ENCODE peak calls at places on chromosome 14, in eight cellular contexts. One of them, this sample, is unnamed.

GRCh38 chr14:54686219-54686870 is 119.4 kb downstream of the SAMD4A start:
- DNase-seq in COR-L47: no peak
- DNase-seq in IMR-90: peak; percentile 91
- DNase-seq in activated naive CD8-positive, alpha-beta T cell treated with anti-CD3 and anti-CD28 coated beads for 36 hours: no peak
- DNase-seq in KBM-7: no peak
- DNase-seq in iris pigment epithelial cell: peak; percentile 83
- DNase-seq in ACHN: no peak
- DNase-seq in fibroblast of lung: peak; percentile 95
- DNase-seq in this sample: peak; percentile 79

GRCh38 chr14:99649219-99649618 is 4.3 kb downstream of the HHIPL1 start:
- DNase-seq in COR-L47: no peak
- DNase-seq in IMR-90: peak; percentile 62
- DNase-seq in activated naive CD8-positive, alpha-beta T cell treated with anti-CD3 and anti-CD28 coated beads for 36 hours: no peak
- DNase-seq in KBM-7: no peak
- DNase-seq in iris pigment epithelial cell: peak; percentile 76
- DNase-seq in ACHN: no peak
- DNase-seq in fibroblast of lung: peak; percentile 88
- DNase-seq in this sample: peak; percentile 46

GRCh38 chr14:71245659-71246361 is 338.6 kb downstream of the PCNX1 start:
- DNase-seq in COR-L47: no peak
- DNase-seq in IMR-90: no peak
- DNase-seq in activated naive CD8-positive, alpha-beta T cell treated with anti-CD3 and anti-CD28 coated beads for 36 hours: no peak
- DNase-seq in KBM-7: no peak
- DNase-seq in iris pigment epithelial cell: no peak
- DNase-seq in ACHN: no peak
- DNase-seq in fibroblast of lung: no peak
- DNase-seq in this sample: no peak

GRCh38 chr14:54369343-54369742 is 27.5 kb upstream of the CDKN3 start:
- DNase-seq in COR-L47: no peak
- DNase-seq in IMR-90: no peak
- DNase-seq in activated naive CD8-positive, alpha-beta T cell treated with anti-CD3 and anti-CD28 coated beads for 36 hours: no peak
- DNase-seq in KBM-7: no peak
- DNase-seq in iris pigment epithelial cell: no peak
- DNase-seq in ACHN: peak; percentile 6
- DNase-seq in fibroblast of lung: no peak
- DNase-seq in this sample: no peak

GRCh38 chr14:74915826-74916225 is 7.2 kb downstream of the RPS6KL1 start:
- DNase-seq in COR-L47: no peak
- DNase-seq in IMR-90: no peak
- DNase-seq in activated naive CD8-positive, alpha-beta T cell treated with anti-CD3 and anti-CD28 coated beads for 36 hours: no peak
- DNase-seq in KBM-7: no peak
- DNase-seq in iris pigment epithelial cell: no peak
- DNase-seq in ACHN: no peak
- DNase-seq in fibroblast of lung: no peak
- DNase-seq in this sample: no peak

GRCh38 chr14:91885113-91885712 is 17.9 kb upstream of the TC2N start:
- DNase-seq in COR-L47: no peak
- DNase-seq in IMR-90: no peak
- DNase-seq in activated naive CD8-positive, alpha-beta T cell treated with anti-CD3 and anti-CD28 coated beads for 36 hours: no peak
- DNase-seq in KBM-7: no peak
- DNase-seq in iris pigment epithelial cell: no peak
- DNase-seq in ACHN: no peak
- DNase-seq in fibroblast of lung: peak; percentile 50
- DNase-seq in this sample: no peak

GRCh38 chr14:39102265-39102968 is 618 bp downstream of the SEC23A start:
- DNase-seq in COR-L47: no peak
- DNase-seq in IMR-90: peak; percentile 44
- DNase-seq in activated naive CD8-positive, alpha-beta T cell treated with anti-CD3 and anti-CD28 coated beads for 36 hours: no peak
- DNase-seq in KBM-7: peak; percentile 30
- DNase-seq in iris pigment epithelial cell: peak; percentile 47
- DNase-seq in ACHN: peak; percentile 59
- DNase-seq in fibroblast of lung: peak; percentile 47
- DNase-seq in this sample: peak; percentile 47

GRCh38 chr14:39050389-39050788 is 52.6 kb downstream of the SEC23A start:
- DNase-seq in COR-L47: no peak
- DNase-seq in IMR-90: peak; percentile 85
- DNase-seq in activated naive CD8-positive, alpha-beta T cell treated with anti-CD3 and anti-CD28 coated beads for 36 hours: no peak
- DNase-seq in KBM-7: no peak
- DNase-seq in iris pigment epithelial cell: peak; percentile 96
- DNase-seq in ACHN: no peak
- DNase-seq in fibroblast of lung: peak; percentile 85
- DNase-seq in this sample: peak; percentile 86

GRCh38 chr14:92704036-92704804 is 44.2 kb downstream of the LGMN start:
- DNase-seq in COR-L47: no peak
- DNase-seq in IMR-90: no peak
- DNase-seq in activated naive CD8-positive, alpha-beta T cell treated with anti-CD3 and anti-CD28 coated beads for 36 hours: no peak
- DNase-seq in KBM-7: peak; percentile 72
- DNase-seq in iris pigment epithelial cell: no peak
- DNase-seq in ACHN: no peak
- DNase-seq in fibroblast of lung: no peak
- DNase-seq in this sample: no peak

GRCh38 chr14:81269979-81270375 is 49.2 kb upstream of the GTF2A1 start:
- DNase-seq in COR-L47: no peak
- DNase-seq in IMR-90: no peak
- DNase-seq in activated naive CD8-positive, alpha-beta T cell treated with anti-CD3 and anti-CD28 coated beads for 36 hours: no peak
- DNase-seq in KBM-7: no peak
- DNase-seq in iris pigment epithelial cell: no peak
- DNase-seq in ACHN: no peak
- DNase-seq in fibroblast of lung: no peak
- DNase-seq in this sample: no peak

GRCh38 chr14:104262515-104263514 is 124.4 kb downstream of the KIF26A start:
- DNase-seq in COR-L47: no peak
- DNase-seq in IMR-90: no peak
- DNase-seq in activated naive CD8-positive, alpha-beta T cell treated with anti-CD3 and anti-CD28 coated beads for 36 hours: no peak
- DNase-seq in KBM-7: no peak
- DNase-seq in iris pigment epithelial cell: no peak
- DNase-seq in ACHN: no peak
- DNase-seq in fibroblast of lung: no peak
- DNase-seq in this sample: no peak

GRCh38 chr14:36477266-36477665 is 42.8 kb downstream of the NKX2-1 start:
- DNase-seq in COR-L47: no peak
- DNase-seq in IMR-90: no peak
- DNase-seq in activated naive CD8-positive, alpha-beta T cell treated with anti-CD3 and anti-CD28 coated beads for 36 hours: peak; percentile 2
- DNase-seq in KBM-7: no peak
- DNase-seq in iris pigment epithelial cell: no peak
- DNase-seq in ACHN: no peak
- DNase-seq in fibroblast of lung: peak; percentile 19
- DNase-seq in this sample: no peak

GRCh38 chr14:94161087-94161486 is 13.0 kb upstream of the PPP4R4 start:
- DNase-seq in COR-L47: no peak
- DNase-seq in IMR-90: no peak
- DNase-seq in activated naive CD8-positive, alpha-beta T cell treated with anti-CD3 and anti-CD28 coated beads for 36 hours: no peak
- DNase-seq in KBM-7: no peak
- DNase-seq in iris pigment epithelial cell: no peak
- DNase-seq in ACHN: no peak
- DNase-seq in fibroblast of lung: no peak
- DNase-seq in this sample: no peak

GRCh38 chr14:74240794-74241610 is 1.8 kb downstream of the VSX2 start:
- DNase-seq in COR-L47: no peak
- DNase-seq in IMR-90: no peak
- DNase-seq in activated naive CD8-positive, alpha-beta T cell treated with anti-CD3 and anti-CD28 coated beads for 36 hours: no peak
- DNase-seq in KBM-7: peak; percentile 28
- DNase-seq in iris pigment epithelial cell: no peak
- DNase-seq in ACHN: no peak
- DNase-seq in fibroblast of lung: no peak
- DNase-seq in this sample: no peak